ENCODE peak calls at places on chromosomes 5 and 9, in six cellular contexts. Z, J, B, I, E and S are unnamed samples.
A peak's percentile ranks its signal among the peaks of the same experiment; 100 is the strongest.

GRCh38 chr5:72647806-72648205 is 140.6 kb upstream of the ZNF366 start:
- DNase-seq in Z (no peak), J (peak; percentile 39), B (no peak), I (no peak), E (no peak), S (no peak)

GRCh38 chr9:96158909-96159575 is 142.9 kb downstream of the HSD17B3 start:
- DNase-seq in Z (peak; percentile 9), J (no peak), B (no peak), I (no peak), E (no peak), S (no peak)

GRCh38 chr5:73797142-73797530 is 171.1 kb downstream of the ARHGEF28 start:
- DNase-seq in Z (no peak), J (no peak), B (peak; percentile 11), I (no peak), E (no peak), S (no peak)

GRCh38 chr5:67149057-67149634 is 47.5 kb downstream of the CD180 start:
- DNase-seq in Z (no peak), J (no peak), B (no peak), I (no peak), E (no peak), S (no peak)

GRCh38 chr5:141880961-141881801 is 3.0 kb upstream of the PCDH1 start:
- DNase-seq in Z (no peak), J (no peak), B (no peak), I (no peak), E (no peak), S (no peak)

GRCh38 chr9:88436379-88436778 is 48.1 kb downstream of the SPIN1 start:
- DNase-seq in Z (no peak), J (no peak), B (no peak), I (no peak), E (no peak), S (no peak)

GRCh38 chr5:170551076-170551475 is 47.3 kb downstream of the KCNIP1 start:
- DNase-seq in Z (no peak), J (no peak), B (no peak), I (no peak), E (no peak), S (no peak)

GRCh38 chr5:219492-219891 is 1.4 kb downstream of the SDHA start:
- DNase-seq in Z (peak; percentile 45), J (no peak), B (no peak), I (peak; percentile 45), E (no peak), S (peak; percentile 25)

GRCh38 chr5:73615947-73616346 is 10.0 kb upstream of the ARHGEF28 start:
- DNase-seq in Z (no peak), J (no peak), B (no peak), I (no peak), E (no peak), S (no peak)

GRCh38 chr9:123642291-123643278 is 286.6 kb downstream of the CRB2 start:
- DNase-seq in Z (no peak), J (peak; percentile 19), B (no peak), I (no peak), E (no peak), S (no peak)

GRCh38 chr9:89940625-89941024 is 335.8 kb downstream of the GADD45G start:
- DNase-seq in Z (no peak), J (no peak), B (peak; percentile 47), I (no peak), E (no peak), S (peak; percentile 58)

GRCh38 chr5:149931992-149932436 is 12.6 kb downstream of the PDE6A start:
- DNase-seq in Z (no peak), J (no peak), B (no peak), I (no peak), E (no peak), S (no peak)

GRCh38 chr5:22258139-22258538 is 595.0 kb downstream of the CDH12 start:
- DNase-seq in Z (no peak), J (no peak), B (no peak), I (no peak), E (no peak), S (no peak)

GRCh38 chr5:109347252-109347888 is 62.4 kb downstream of the PJA2 start:
- DNase-seq in Z (no peak), J (no peak), B (no peak), I (no peak), E (no peak), S (no peak)

GRCh38 chr5:56175028-56175427 is 58.1 kb downstream of the ANKRD55 start:
- DNase-seq in Z (no peak), J (no peak), B (no peak), I (no peak), E (no peak), S (no peak)

GRCh38 chr9:120863833-120864232 is 13.2 kb downstream of the PHF19 start:
- DNase-seq in Z (no peak), J (no peak), B (no peak), I (no peak), E (no peak), S (no peak)

GRCh38 chr9:71876106-71876505 is 34.9 kb downstream of the ABHD17B start:
- DNase-seq in Z (no peak), J (no peak), B (no peak), I (no peak), E (no peak), S (no peak)

GRCh38 chr5:35804201-35804653 is 52.5 kb upstream of the IL7R start:
- DNase-seq in Z (no peak), J (no peak), B (no peak), I (no peak), E (no peak), S (no peak)

GRCh38 chr9:80964951-80965350 is 724.4 kb downstream of the TLE1 start:
- DNase-seq in Z (no peak), J (no peak), B (no peak), I (no peak), E (no peak), S (no peak)

GRCh38 chr9:114879165-114879564 is 51.2 kb downstream of the TNFSF8 start:
- DNase-seq in Z (no peak), J (no peak), B (no peak), I (no peak), E (no peak), S (no peak)

GRCh38 chr5:135225856-135226560 is 173.0 kb downstream of the MACROH2A1 start:
- DNase-seq in Z (no peak), J (no peak), B (no peak), I (no peak), E (peak; percentile 30), S (no peak)

GRCh38 chr5:143771229-143772001 is 40.5 kb upstream of the HMHB1 start:
- DNase-seq in Z (no peak), J (no peak), B (peak; percentile 22), I (no peak), E (no peak), S (no peak)

GRCh38 chr5:39364367-39364766 is at the start of gene C9:
- DNase-seq in Z (no peak), J (no peak), B (no peak), I (no peak), E (no peak), S (no peak)

GRCh38 chr5:179497636-179498365 is 52.6 kb upstream of the RUFY1 start:
- DNase-seq in Z (no peak), J (no peak), B (peak; percentile 32), I (no peak), E (no peak), S (no peak)

GRCh38 chr9:129497064-129497836 is 123.7 kb downstream of the C9orf50 start:
- DNase-seq in Z (no peak), J (no peak), B (peak; percentile 47), I (no peak), E (peak; percentile 60), S (no peak)

GRCh38 chr9:100052375-100052774 is 46.4 kb downstream of the ERP44 start:
- DNase-seq in Z (no peak), J (no peak), B (no peak), I (no peak), E (no peak), S (no peak)

GRCh38 chr5:149712439-149713147 is 17.5 kb upstream of the PPARGC1B start:
- DNase-seq in Z (no peak), J (no peak), B (no peak), I (no peak), E (no peak), S (no peak)